ENCODE peak calls at places on chromosomes 11 and 22, in ten cellular contexts. One of them, this sample, is unnamed.

GRCh38 chr11:11993814-11994213 is 14.6 kb downstream of the DKK3 start:
- DNase-seq in lower leg skin: peak
- DNase-seq in pancreas: no peak
- DNase-seq in cardiac muscle cell: peak
- DNase-seq in fibroblast of the aortic adventitia: peak
- DNase-seq in progenitor cell of endocrine pancreas: no peak
- DNase-seq in endothelial cell: no peak
- DNase-seq in cardiac fibroblast: peak
- DNase-seq in neural crest cell: no peak
- DNase-seq in left ventricle myocardium inferior: peak
- DNase-seq in this sample: no peak

GRCh38 chr11:66142370-66143263 is 72.5 kb downstream of the PACS1 start:
- DNase-seq in progenitor cell of endocrine pancreas: no peak
- DNase-seq in lower leg skin: no peak
- DNase-seq in cardiac fibroblast: peak
- DNase-seq in pancreas: no peak
- DNase-seq in fibroblast of the aortic adventitia: peak
- DNase-seq in neural crest cell: no peak
- DNase-seq in left ventricle myocardium inferior: no peak
- DNase-seq in endothelial cell: no peak
- DNase-seq in cardiac muscle cell: peak
- DNase-seq in this sample: no peak

GRCh38 chr22:22352376-22352999 is 107.9 kb downstream of the VPREB1 start:
- DNase-seq in cardiac muscle cell: no peak
- DNase-seq in cardiac fibroblast: no peak
- DNase-seq in progenitor cell of endocrine pancreas: no peak
- DNase-seq in pancreas: no peak
- DNase-seq in lower leg skin: no peak
- DNase-seq in fibroblast of the aortic adventitia: no peak
- DNase-seq in endothelial cell: no peak
- DNase-seq in neural crest cell: no peak
- DNase-seq in left ventricle myocardium inferior: no peak
- DNase-seq in this sample: no peak

GRCh38 chr22:35995772-35996171 is 32.9 kb downstream of the RBFOX2 start:
- DNase-seq in lower leg skin: peak
- DNase-seq in fibroblast of the aortic adventitia: peak
- DNase-seq in progenitor cell of endocrine pancreas: no peak
- DNase-seq in pancreas: peak
- DNase-seq in neural crest cell: no peak
- DNase-seq in cardiac muscle cell: peak
- DNase-seq in cardiac fibroblast: peak
- DNase-seq in endothelial cell: no peak
- DNase-seq in left ventricle myocardium inferior: peak
- DNase-seq in this sample: no peak

GRCh38 chr22:25172153-25172552 is 27.5 kb upstream of the CRYBB3 start:
- DNase-seq in neural crest cell: no peak
- DNase-seq in endothelial cell: no peak
- DNase-seq in fibroblast of the aortic adventitia: no peak
- DNase-seq in left ventricle myocardium inferior: no peak
- DNase-seq in cardiac fibroblast: no peak
- DNase-seq in pancreas: no peak
- DNase-seq in lower leg skin: no peak
- DNase-seq in progenitor cell of endocrine pancreas: no peak
- DNase-seq in cardiac muscle cell: peak
- DNase-seq in this sample: peak

GRCh38 chr11:8799273-8799672 is 111.7 kb upstream of the AKIP1 start:
- DNase-seq in lower leg skin: no peak
- DNase-seq in cardiac fibroblast: no peak
- DNase-seq in neural crest cell: no peak
- DNase-seq in pancreas: no peak
- DNase-seq in cardiac muscle cell: no peak
- DNase-seq in fibroblast of the aortic adventitia: no peak
- DNase-seq in endothelial cell: no peak
- DNase-seq in left ventricle myocardium inferior: no peak
- DNase-seq in progenitor cell of endocrine pancreas: no peak
- DNase-seq in this sample: no peak

GRCh38 chr22:41447435-41448188 is 1.0 kb upstream of the TOB2 start:
- DNase-seq in fibroblast of the aortic adventitia: peak
- DNase-seq in endothelial cell: peak
- DNase-seq in lower leg skin: peak
- DNase-seq in left ventricle myocardium inferior: peak
- DNase-seq in neural crest cell: peak
- DNase-seq in cardiac fibroblast: peak
- DNase-seq in cardiac muscle cell: peak
- DNase-seq in progenitor cell of endocrine pancreas: peak
- DNase-seq in pancreas: peak
- DNase-seq in this sample: peak

GRCh38 chr22:25754527-25755202 is 12.7 kb downstream of the MYO18B start:
- DNase-seq in neural crest cell: no peak
- DNase-seq in fibroblast of the aortic adventitia: peak
- DNase-seq in left ventricle myocardium inferior: peak
- DNase-seq in pancreas: no peak
- DNase-seq in cardiac muscle cell: peak
- DNase-seq in lower leg skin: peak
- DNase-seq in endothelial cell: no peak
- DNase-seq in progenitor cell of endocrine pancreas: no peak
- DNase-seq in cardiac fibroblast: peak
- DNase-seq in this sample: no peak

GRCh38 chr11:119895981-119896380 is 167.0 kb upstream of the NECTIN1 start:
- DNase-seq in neural crest cell: no peak
- DNase-seq in left ventricle myocardium inferior: no peak
- DNase-seq in pancreas: no peak
- DNase-seq in fibroblast of the aortic adventitia: no peak
- DNase-seq in cardiac muscle cell: no peak
- DNase-seq in cardiac fibroblast: no peak
- DNase-seq in endothelial cell: no peak
- DNase-seq in lower leg skin: no peak
- DNase-seq in progenitor cell of endocrine pancreas: no peak
- DNase-seq in this sample: no peak

GRCh38 chr11:115503886-115504278 is 333 bp downstream of the CADM1 start:
- DNase-seq in left ventricle myocardium inferior: no peak
- DNase-seq in neural crest cell: no peak
- DNase-seq in lower leg skin: no peak
- DNase-seq in cardiac fibroblast: no peak
- DNase-seq in cardiac muscle cell: no peak
- DNase-seq in endothelial cell: no peak
- DNase-seq in fibroblast of the aortic adventitia: no peak
- DNase-seq in pancreas: no peak
- DNase-seq in progenitor cell of endocrine pancreas: no peak
- DNase-seq in this sample: no peak

GRCh38 chr11:122789916-122790315 is 48.4 kb upstream of the CRTAM start:
- DNase-seq in neural crest cell: no peak
- DNase-seq in left ventricle myocardium inferior: no peak
- DNase-seq in endothelial cell: no peak
- DNase-seq in cardiac fibroblast: no peak
- DNase-seq in fibroblast of the aortic adventitia: no peak
- DNase-seq in lower leg skin: no peak
- DNase-seq in cardiac muscle cell: no peak
- DNase-seq in progenitor cell of endocrine pancreas: no peak
- DNase-seq in pancreas: no peak
- DNase-seq in this sample: no peak

GRCh38 chr11:122791411-122791810 is 46.9 kb upstream of the CRTAM start:
- DNase-seq in fibroblast of the aortic adventitia: peak
- DNase-seq in pancreas: no peak
- DNase-seq in lower leg skin: no peak
- DNase-seq in neural crest cell: no peak
- DNase-seq in cardiac muscle cell: no peak
- DNase-seq in progenitor cell of endocrine pancreas: no peak
- DNase-seq in cardiac fibroblast: peak
- DNase-seq in left ventricle myocardium inferior: no peak
- DNase-seq in endothelial cell: no peak
- DNase-seq in this sample: no peak

GRCh38 chr11:122791836-122792235 is 46.5 kb upstream of the CRTAM start:
- DNase-seq in progenitor cell of endocrine pancreas: no peak
- DNase-seq in endothelial cell: no peak
- DNase-seq in left ventricle myocardium inferior: no peak
- DNase-seq in neural crest cell: no peak
- DNase-seq in cardiac muscle cell: peak
- DNase-seq in fibroblast of the aortic adventitia: peak
- DNase-seq in lower leg skin: no peak
- DNase-seq in cardiac fibroblast: peak
- DNase-seq in pancreas: no peak
- DNase-seq in this sample: no peak

GRCh38 chr11:122786896-122787295 is 51.4 kb upstream of the CRTAM start:
- DNase-seq in left ventricle myocardium inferior: no peak
- DNase-seq in progenitor cell of endocrine pancreas: no peak
- DNase-seq in cardiac fibroblast: no peak
- DNase-seq in lower leg skin: no peak
- DNase-seq in fibroblast of the aortic adventitia: no peak
- DNase-seq in endothelial cell: no peak
- DNase-seq in pancreas: no peak
- DNase-seq in cardiac muscle cell: no peak
- DNase-seq in neural crest cell: no peak
- DNase-seq in this sample: no peak

DNA sequence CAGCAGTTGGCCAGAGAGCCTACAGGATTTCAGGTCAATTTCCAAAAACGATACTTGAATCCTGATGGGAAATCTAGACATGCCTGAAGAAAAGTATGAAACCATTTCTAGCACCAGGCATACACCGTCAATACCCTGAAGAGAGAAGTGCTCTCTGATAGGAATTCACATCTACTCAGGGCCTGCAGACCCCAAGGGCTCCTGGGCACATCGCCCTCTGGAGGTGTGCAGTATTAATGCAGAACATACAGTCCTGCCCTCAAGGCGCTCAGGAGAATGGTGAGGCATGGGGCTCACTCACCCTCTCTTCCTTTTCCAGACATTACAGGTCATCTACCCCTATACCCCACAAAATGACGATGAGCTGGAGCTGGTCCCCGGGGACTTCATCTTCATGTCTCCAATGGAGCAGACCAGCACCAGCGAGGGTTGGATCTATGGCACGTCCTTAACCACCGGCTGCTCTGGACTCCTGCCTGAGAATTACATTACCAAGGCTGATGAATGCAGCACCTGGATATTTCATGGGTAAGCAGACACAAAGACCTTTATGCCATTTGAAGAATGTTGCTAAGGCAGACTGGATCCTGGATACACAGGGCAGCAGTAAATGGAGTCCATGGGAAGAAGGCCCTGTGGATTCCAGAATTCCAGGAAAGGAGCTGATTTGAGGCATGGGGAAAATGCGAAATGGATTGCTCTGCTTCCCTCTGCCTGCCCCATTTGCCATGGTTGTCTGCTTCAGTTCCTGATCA is 49.3 kb upstream of the CRTAM start:
- DNase-seq in endothelial cell: no peak
- DNase-seq in cardiac fibroblast: no peak
- DNase-seq in pancreas: no peak
- DNase-seq in progenitor cell of endocrine pancreas: no peak
- DNase-seq in cardiac muscle cell: no peak
- DNase-seq in lower leg skin: no peak
- DNase-seq in left ventricle myocardium inferior: no peak
- DNase-seq in neural crest cell: no peak
- DNase-seq in fibroblast of the aortic adventitia: no peak
- DNase-seq in this sample: no peak
- TF ChIP-seq CTCF in endothelial cell: peak
- TF ChIP-seq CTCF in cardiac fibroblast: peak
- TF ChIP-seq CTCF in pancreas: no peak
- TF ChIP-seq CTCF in progenitor cell of endocrine pancreas: no peak
- TF ChIP-seq CTCF in cardiac muscle cell: no peak
- TF ChIP-seq CTCF in lower leg skin: no peak
- TF ChIP-seq CTCF in left ventricle myocardium inferior: no peak
- TF ChIP-seq CTCF in neural crest cell: peak
- TF ChIP-seq CTCF in fibroblast of the aortic adventitia: peak
- TF ChIP-seq CTCF in this sample: no peak

DNA sequence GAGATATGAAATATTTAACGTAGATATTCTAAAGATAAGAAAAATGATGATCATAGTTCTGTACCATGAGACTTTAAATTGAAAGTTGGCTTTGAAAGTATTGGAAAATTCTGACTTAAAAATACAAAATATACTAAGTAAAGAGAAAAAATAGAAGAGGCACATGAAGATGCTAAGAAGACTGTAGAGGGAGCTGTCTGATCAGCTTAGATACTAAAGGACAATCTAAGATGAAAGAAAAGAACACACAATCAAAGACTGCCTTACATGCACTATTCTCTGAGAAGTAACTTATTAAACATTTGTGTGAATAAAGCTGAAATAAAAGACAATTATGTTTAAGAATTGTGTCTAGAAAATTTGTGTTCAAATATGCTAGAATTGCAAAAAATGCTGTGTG is 55.1 kb downstream of the RBMXL2 start:
- DNase-seq in left ventricle myocardium inferior: no peak
- DNase-seq in fibroblast of the aortic adventitia: peak
- DNase-seq in pancreas: no peak
- DNase-seq in endothelial cell: no peak
- DNase-seq in progenitor cell of endocrine pancreas: no peak
- DNase-seq in cardiac fibroblast: peak
- DNase-seq in cardiac muscle cell: peak
- DNase-seq in lower leg skin: no peak
- DNase-seq in neural crest cell: no peak
- DNase-seq in this sample: no peak
- TF ChIP-seq CTCF in left ventricle myocardium inferior: peak
- TF ChIP-seq CTCF in fibroblast of the aortic adventitia: peak
- TF ChIP-seq CTCF in pancreas: no peak
- TF ChIP-seq CTCF in endothelial cell: no peak
- TF ChIP-seq CTCF in progenitor cell of endocrine pancreas: peak
- TF ChIP-seq CTCF in cardiac fibroblast: peak
- TF ChIP-seq CTCF in cardiac muscle cell: peak
- TF ChIP-seq CTCF in lower leg skin: no peak
- TF ChIP-seq CTCF in neural crest cell: peak
- TF ChIP-seq CTCF in this sample: no peak

DNA sequence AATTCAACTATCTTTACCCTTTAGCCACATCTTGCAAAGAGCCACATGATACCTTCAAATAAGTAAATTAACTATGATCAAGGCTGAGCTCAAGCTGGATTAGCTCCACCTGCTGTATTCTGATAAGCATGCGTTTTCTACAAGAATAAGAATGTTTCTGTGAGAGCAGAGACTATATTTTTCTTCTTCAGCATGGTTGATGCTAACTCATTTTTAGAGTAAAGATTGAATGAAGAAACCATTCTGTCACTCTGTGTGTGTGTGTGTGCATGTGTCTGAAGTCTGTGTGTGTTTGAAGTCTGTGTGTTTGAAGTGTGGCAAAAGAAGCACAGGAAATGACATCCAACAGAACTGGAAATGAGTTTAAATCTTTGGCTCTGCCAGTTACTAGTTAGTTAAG is 12.0 kb upstream of the LAYN start:
- DNase-seq in neural crest cell: no peak
- DNase-seq in cardiac fibroblast: peak
- DNase-seq in left ventricle myocardium inferior: no peak
- DNase-seq in lower leg skin: no peak
- DNase-seq in pancreas: no peak
- DNase-seq in progenitor cell of endocrine pancreas: no peak
- DNase-seq in cardiac muscle cell: no peak
- DNase-seq in fibroblast of the aortic adventitia: peak
- DNase-seq in endothelial cell: no peak
- DNase-seq in this sample: no peak
- TF ChIP-seq CTCF in neural crest cell: no peak
- TF ChIP-seq CTCF in cardiac fibroblast: no peak
- TF ChIP-seq CTCF in left ventricle myocardium inferior: no peak
- TF ChIP-seq CTCF in lower leg skin: no peak
- TF ChIP-seq CTCF in pancreas: no peak
- TF ChIP-seq CTCF in progenitor cell of endocrine pancreas: no peak
- TF ChIP-seq CTCF in cardiac muscle cell: no peak
- TF ChIP-seq CTCF in fibroblast of the aortic adventitia: no peak
- TF ChIP-seq CTCF in endothelial cell: no peak
- TF ChIP-seq CTCF in this sample: no peak

DNA sequence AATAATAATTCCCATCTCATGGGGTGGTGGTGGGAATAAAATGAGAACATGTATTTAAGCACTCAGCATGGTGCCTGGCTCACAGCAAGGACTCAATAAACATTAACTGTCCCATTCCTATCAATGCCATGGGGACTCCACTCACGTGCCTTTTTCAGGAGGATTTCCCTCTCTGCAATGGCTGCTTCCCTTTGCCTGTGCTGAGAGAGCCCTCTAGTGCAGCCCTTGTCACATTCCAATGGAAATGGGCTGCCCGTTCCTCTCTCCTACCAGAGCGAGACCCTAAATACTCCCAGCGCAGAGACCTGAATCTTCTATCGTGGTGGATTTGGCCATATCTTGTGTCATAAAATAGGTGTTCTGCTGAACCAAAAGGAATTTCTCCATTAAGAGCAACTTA is 621.5 kb upstream of the B3GAT1 start:
- DNase-seq in pancreas: no peak
- DNase-seq in lower leg skin: no peak
- DNase-seq in cardiac muscle cell: peak
- DNase-seq in neural crest cell: peak
- DNase-seq in left ventricle myocardium inferior: no peak
- DNase-seq in fibroblast of the aortic adventitia: no peak
- DNase-seq in endothelial cell: peak
- DNase-seq in progenitor cell of endocrine pancreas: no peak
- DNase-seq in cardiac fibroblast: no peak
- DNase-seq in this sample: no peak
- TF ChIP-seq CTCF in pancreas: no peak
- TF ChIP-seq CTCF in lower leg skin: no peak
- TF ChIP-seq CTCF in cardiac muscle cell: no peak
- TF ChIP-seq CTCF in neural crest cell: peak
- TF ChIP-seq CTCF in left ventricle myocardium inferior: peak
- TF ChIP-seq CTCF in fibroblast of the aortic adventitia: no peak
- TF ChIP-seq CTCF in endothelial cell: no peak
- TF ChIP-seq CTCF in progenitor cell of endocrine pancreas: peak
- TF ChIP-seq CTCF in cardiac fibroblast: no peak
- TF ChIP-seq CTCF in this sample: no peak